ENCODE peak calls at places on chromosomes 12 and 14, in six cellular contexts. H is endodermal cell, X is A549, Z is pancreas, Y is OCI-LY7, N is cardiac muscle cell. V is an unnamed sample.
A peak's percentile ranks its signal among the peaks of the same experiment; 100 is the strongest.

GRCh38 chr14:21047378-21047781 is 5.2 kb downstream of the RNASE7 start:
- DNase-seq in H (no peak), X (no peak), Z (no peak), Y (no peak), N (peak; percentile 54), V (no peak)

GRCh38 chr12:94644622-94645021 is 5.7 kb downstream of the TMCC3 start:
- DNase-seq in H (no peak), X (no peak), Z (no peak), Y (no peak), N (peak; percentile 66), V (no peak)

GRCh38 chr14:55979096-55979495 is 139.1 kb upstream of the PELI2 start:
- DNase-seq in H (no peak), X (no peak), Z (no peak), Y (no peak), N (no peak), V (peak; percentile 20)

GRCh38 chr14:59044707-59045106 is 143.8 kb upstream of the DAAM1 start:
- DNase-seq in H (no peak), X (no peak), Z (no peak), Y (no peak), N (peak; percentile 3), V (peak; percentile 43)

GRCh38 chr12:83827860-83828259 is 1084.7 kb downstream of the SLC6A15 start:
- DNase-seq in H (peak; percentile 84), X (no peak), Z (no peak), Y (no peak), N (peak; percentile 26), V (peak; percentile 81)

GRCh38 chr14:65817011-65817410 is 404.5 kb downstream of the FUT8 start:
- DNase-seq in H (no peak), X (no peak), Z (no peak), Y (no peak), N (no peak), V (no peak)

GRCh38 chr14:85601246-85601645 is 71.3 kb downstream of the FLRT2 start:
- DNase-seq in H (no peak), X (no peak), Z (no peak), Y (no peak), N (no peak), V (no peak)

GRCh38 chr12:65106948-65107347 is 14.2 kb downstream of the WIF1 start:
- DNase-seq in H (no peak), X (peak; percentile 12), Z (no peak), Y (peak; percentile 6), N (peak; percentile 16), V (no peak)

GRCh38 chr12:105365231-105365630 is 34.7 kb downstream of the C12orf75 start:
- DNase-seq in H (no peak), X (no peak), Z (no peak), Y (no peak), N (no peak), V (no peak)

GRCh38 chr12:93960521-93960920 is 187.9 kb upstream of the PLXNC1 start:
- DNase-seq in H (no peak), X (no peak), Z (no peak), Y (no peak), N (peak; percentile 42), V (no peak)

GRCh38 chr14:99394602-99395001 is 86.1 kb downstream of the SETD3 start:
- DNase-seq in H (peak; percentile 63), X (no peak), Z (no peak), Y (no peak), N (no peak), V (no peak)

GRCh38 chr12:116143883-116144266 is 133.6 kb downstream of the MED13L start:
- DNase-seq in H (peak; percentile 71), X (no peak), Z (no peak), Y (no peak), N (peak; percentile 62), V (no peak)

GRCh38 chr14:64220056-64220455 is 74.1 kb downstream of the ESR2 start:
- DNase-seq in H (no peak), X (no peak), Z (no peak), Y (no peak), N (no peak), V (no peak)

GRCh38 chr12:61754214-61754613 is 506.0 kb upstream of the USP15 start:
- DNase-seq in H (no peak), X (no peak), Z (no peak), Y (no peak), N (no peak), V (no peak)

GRCh38 chr14:104882325-104882973 is 17.4 kb downstream of the CEP170B start:
- DNase-seq in H (peak; percentile 91), X (peak; percentile 50), Z (peak; percentile 62), Y (peak; percentile 23), N (no peak), V (no peak)

GRCh38 chr12:44296624-44297197 is 460.8 kb downstream of the TMEM117 start:
- DNase-seq in H (no peak), X (no peak), Z (no peak), Y (no peak), N (no peak), V (no peak)

GRCh38 chr12:6613015-6613775 is 6.0 kb upstream of the CHD4 start:
- DNase-seq in H (peak; percentile 79), X (no peak), Z (no peak), Y (peak; percentile 30), N (peak; percentile 84), V (peak; percentile 83)

GRCh38 chr14:38238881-38239280 is 17.0 kb downstream of the CLEC14A start:
- DNase-seq in H (no peak), X (no peak), Z (no peak), Y (no peak), N (no peak), V (no peak)

GRCh38 chr14:35826952-35827416 is 846 bp downstream of the BRMS1L start:
- DNase-seq in H (no peak), X (no peak), Z (no peak), Y (no peak), N (no peak), V (no peak)

GRCh38 chr12:70032076-70032475 is 207.0 kb downstream of the MYRFL start:
- DNase-seq in H (no peak), X (no peak), Z (no peak), Y (no peak), N (peak; percentile 39), V (no peak)

GRCh38 chr12:76455582-76456345 is 103.8 kb downstream of the OSBPL8 start:
- DNase-seq in H (no peak), X (peak; percentile 49), Z (no peak), Y (peak; percentile 60), N (peak; percentile 85), V (no peak)

GRCh38 chr14:29493849-29494248 is 433.8 kb downstream of the PRKD1 start:
- DNase-seq in H (no peak), X (no peak), Z (no peak), Y (no peak), N (no peak), V (no peak)

GRCh38 chr12:77845831-77846230 is 15.1 kb downstream of the NAV3 start:
- DNase-seq in H (no peak), X (no peak), Z (no peak), Y (no peak), N (peak; percentile 52), V (no peak)

GRCh38 chr14:60064491-60065072 is 27.1 kb upstream of the PCNX4 start:
- DNase-seq in H (no peak), X (peak; percentile 3), Z (no peak), Y (peak; percentile 59), N (peak; percentile 63), V (no peak)

GRCh38 chr12:49327368-49327767 is 4.3 kb downstream of the TROAP start:
- DNase-seq in H (no peak), X (no peak), Z (no peak), Y (no peak), N (no peak), V (no peak)

DNA sequence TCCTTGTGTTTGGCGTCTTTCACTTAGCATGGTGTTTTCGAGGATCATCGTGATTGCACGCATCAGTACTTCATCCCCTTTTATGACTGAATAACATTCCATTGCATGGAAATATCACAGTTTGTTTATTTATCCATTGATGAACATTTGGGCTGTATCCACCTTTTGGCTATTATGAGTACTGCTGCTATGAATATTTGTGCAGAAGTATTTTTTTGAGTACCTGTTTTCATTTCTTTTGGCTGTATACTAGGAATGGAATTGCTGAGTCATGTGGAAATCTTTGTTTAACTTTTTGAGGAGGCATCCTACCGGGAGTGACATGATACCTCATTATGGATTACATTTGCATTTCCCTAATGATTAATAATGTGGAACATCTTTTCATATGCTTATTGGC is 66.4 kb downstream of the WNK1 start:
- DNase-seq in H (no peak), X (no peak), Z (no peak), Y (no peak), N (no peak), V (no peak)
- TF ChIP-seq CTCF in H (peak; percentile 47), X (no peak), Z (no peak), Y (no peak), N (no peak), V (no peak)

DNA sequence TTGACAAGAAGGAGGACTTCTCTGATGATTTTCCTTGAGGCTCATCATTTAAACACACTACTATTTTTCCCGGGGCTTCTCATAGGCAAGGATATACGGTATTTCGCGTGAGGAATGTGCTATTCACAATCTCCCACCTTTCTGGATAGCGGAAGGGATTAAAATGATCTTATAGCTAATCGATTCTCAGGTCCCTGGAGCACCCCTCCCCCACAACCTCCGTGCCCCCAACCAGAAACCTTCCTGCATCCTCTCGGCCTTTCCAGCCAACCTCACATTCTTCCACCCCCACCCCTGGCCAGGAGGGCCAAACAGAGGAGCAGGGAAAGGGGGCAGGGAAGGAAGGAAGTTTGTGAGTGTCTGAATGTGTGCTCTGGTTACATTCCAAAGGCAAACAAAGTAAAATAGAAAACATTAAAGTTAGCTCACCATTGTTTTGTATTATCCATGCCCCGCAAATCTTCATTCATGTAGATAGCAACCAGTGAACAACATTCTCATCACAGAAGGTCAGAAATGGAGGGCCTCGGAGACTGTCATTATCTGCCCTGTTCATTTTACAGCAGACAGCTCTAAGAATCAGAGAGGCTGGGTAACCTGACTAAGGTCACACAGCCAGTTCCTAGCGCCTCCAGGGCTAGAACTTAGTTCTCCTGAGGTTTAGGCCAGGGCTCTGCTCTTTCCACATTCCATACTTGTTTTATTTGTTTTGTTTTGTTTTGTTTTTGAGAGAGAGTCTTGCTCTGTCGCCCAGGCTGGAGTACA is 138.5 kb upstream of the CCND2 start:
- DNase-seq in H (peak; percentile 96), X (no peak), Z (no peak), Y (no peak), N (no peak), V (no peak)
- H3K4me1 ChIP-seq in H (peaks cover 15% of the 10 kb centered on the region), X (no peaks in the 10 kb centered on the region), Z (no peaks in the 10 kb centered on the region), Y (peaks cover 4% of the 10 kb centered on the region), N (peaks cover 4% of the 10 kb centered on the region), V (no peaks in the 10 kb centered on the region)

DNA sequence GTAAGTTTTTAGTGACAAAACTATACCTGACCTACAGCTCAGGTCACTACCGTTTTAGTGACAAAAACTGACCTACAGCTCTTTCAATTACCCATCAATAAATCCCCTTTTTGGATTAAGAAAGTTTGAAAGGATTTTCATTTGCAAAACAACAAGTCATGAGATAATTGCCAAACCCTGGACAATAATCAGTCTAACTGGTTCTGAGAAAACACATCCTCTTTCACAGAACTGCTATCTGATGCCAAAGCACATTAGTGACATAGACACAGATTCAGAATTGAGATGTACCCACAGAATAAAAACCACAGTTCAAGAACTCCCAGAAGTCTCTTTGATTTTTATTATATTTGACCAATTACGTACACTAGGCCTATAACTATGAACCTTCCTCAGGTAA is 126.0 kb upstream of the COCH start:
- DNase-seq in H (no peak), X (no peak), Z (no peak), Y (no peak), N (no peak), V (no peak)
- TF ChIP-seq CTCF in H (no peak), X (no peak), Z (no peak), Y (no peak), N (no peak), V (no peak)

DNA sequence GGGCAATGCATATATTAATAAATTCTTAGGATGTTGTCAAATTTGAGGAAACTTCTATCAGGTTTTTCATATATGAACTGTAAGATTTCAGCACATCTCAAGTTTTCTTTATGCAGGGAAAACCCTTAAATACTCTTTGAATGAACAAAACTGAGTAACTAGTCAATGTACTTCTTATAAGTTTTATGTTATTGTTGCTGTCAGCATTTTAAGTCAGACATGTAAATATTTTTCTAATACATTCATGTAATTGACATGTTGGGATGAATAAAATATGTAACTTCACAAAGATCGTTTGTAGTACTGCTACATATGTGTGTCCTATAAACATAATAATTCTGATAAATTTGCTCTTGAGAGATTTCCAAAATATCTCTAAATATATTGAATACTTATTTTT is 109.6 kb downstream of the BMP4 start:
- DNase-seq in H (no peak), X (no peak), Z (no peak), Y (no peak), N (no peak), V (no peak)
- H3K4me1 ChIP-seq in H (peaks cover 4% of the 10 kb centered on the region), X (peaks cover 77% of the 10 kb centered on the region), Z (no peaks in the 10 kb centered on the region), Y (no peaks in the 10 kb centered on the region), N (no peaks in the 10 kb centered on the region), V (no peaks in the 10 kb centered on the region)

V was measured in testis.